ENCODE peak calls at places on chromosomes 6 and 20, in ten cellular contexts. One of them, this sample, is unnamed.

GRCh38 chr20:32077192-32077591 is 25.1 kb downstream of the HCK start:
- DNase-seq in NCI-H2029: no peak
- DNase-seq in GM13976: no peak
- DNase-seq in progenitor cell of endocrine pancreas: no peak
- DNase-seq in neural crest cell: no peak
- DNase-seq in HFF-Myc: no peak
- DNase-seq in activated T-helper 1 cell treated with anti-CD3 and anti-CD28 coated beads, Interleukin-12 subunit alpha, Interleukin-12 subunit beta, Interleukin-2, Interleukin-4 antibody, amounts not matched to agents 30 ng/mL and 10 ng/mL and 1 ng/mL, durations not matched to agents 14 hours and 24 hours and 36 hours: no peak
- DNase-seq in SK-N-MC: no peak
- DNase-seq in Caco-2: no peak
- DNase-seq in body of pancreas: no peak
- DNase-seq in this sample: no peak

GRCh38 chr20:35942243-35942642 is 12.1 kb downstream of the SCAND1 start:
- DNase-seq in SK-N-MC: no peak
- DNase-seq in neural crest cell: no peak
- DNase-seq in activated T-helper 1 cell treated with anti-CD3 and anti-CD28 coated beads, Interleukin-12 subunit alpha, Interleukin-12 subunit beta, Interleukin-2, Interleukin-4 antibody, amounts not matched to agents 30 ng/mL and 10 ng/mL and 1 ng/mL, durations not matched to agents 14 hours and 24 hours and 36 hours: no peak
- DNase-seq in body of pancreas: no peak
- DNase-seq in HFF-Myc: no peak
- DNase-seq in GM13976: no peak
- DNase-seq in NCI-H2029: no peak
- DNase-seq in progenitor cell of endocrine pancreas: no peak
- DNase-seq in Caco-2: no peak
- DNase-seq in this sample: no peak

GRCh38 chr20:63533871-63534393 is 3.2 kb downstream of the PTK6 start:
- DNase-seq in neural crest cell: no peak
- DNase-seq in GM13976: no peak
- DNase-seq in body of pancreas: peak
- DNase-seq in HFF-Myc: no peak
- DNase-seq in Caco-2: no peak
- DNase-seq in activated T-helper 1 cell treated with anti-CD3 and anti-CD28 coated beads, Interleukin-12 subunit alpha, Interleukin-12 subunit beta, Interleukin-2, Interleukin-4 antibody, amounts not matched to agents 30 ng/mL and 10 ng/mL and 1 ng/mL, durations not matched to agents 14 hours and 24 hours and 36 hours: no peak
- DNase-seq in progenitor cell of endocrine pancreas: no peak
- DNase-seq in NCI-H2029: no peak
- DNase-seq in SK-N-MC: no peak
- DNase-seq in this sample: no peak

GRCh38 chr6:14924126-14925024 is 321.5 kb upstream of the JARID2 start:
- DNase-seq in SK-N-MC: no peak
- DNase-seq in HFF-Myc: no peak
- DNase-seq in body of pancreas: peak
- DNase-seq in NCI-H2029: peak
- DNase-seq in neural crest cell: no peak
- DNase-seq in GM13976: no peak
- DNase-seq in Caco-2: no peak
- DNase-seq in progenitor cell of endocrine pancreas: no peak
- DNase-seq in activated T-helper 1 cell treated with anti-CD3 and anti-CD28 coated beads, Interleukin-12 subunit alpha, Interleukin-12 subunit beta, Interleukin-2, Interleukin-4 antibody, amounts not matched to agents 30 ng/mL and 10 ng/mL and 1 ng/mL, durations not matched to agents 14 hours and 24 hours and 36 hours: no peak
- DNase-seq in this sample: no peak

GRCh38 chr6:170007468-170008240 is 256.2 kb downstream of the ERMARD start:
- DNase-seq in progenitor cell of endocrine pancreas: no peak
- DNase-seq in Caco-2: no peak
- DNase-seq in body of pancreas: no peak
- DNase-seq in SK-N-MC: no peak
- DNase-seq in activated T-helper 1 cell treated with anti-CD3 and anti-CD28 coated beads, Interleukin-12 subunit alpha, Interleukin-12 subunit beta, Interleukin-2, Interleukin-4 antibody, amounts not matched to agents 30 ng/mL and 10 ng/mL and 1 ng/mL, durations not matched to agents 14 hours and 24 hours and 36 hours: no peak
- DNase-seq in GM13976: no peak
- DNase-seq in NCI-H2029: no peak
- DNase-seq in HFF-Myc: no peak
- DNase-seq in neural crest cell: no peak
- DNase-seq in this sample: no peak

GRCh38 chr6:63319911-63320310 is at the start of gene LGSN:
- DNase-seq in neural crest cell: no peak
- DNase-seq in NCI-H2029: no peak
- DNase-seq in GM13976: no peak
- DNase-seq in body of pancreas: no peak
- DNase-seq in progenitor cell of endocrine pancreas: no peak
- DNase-seq in activated T-helper 1 cell treated with anti-CD3 and anti-CD28 coated beads, Interleukin-12 subunit alpha, Interleukin-12 subunit beta, Interleukin-2, Interleukin-4 antibody, amounts not matched to agents 30 ng/mL and 10 ng/mL and 1 ng/mL, durations not matched to agents 14 hours and 24 hours and 36 hours: no peak
- DNase-seq in SK-N-MC: no peak
- DNase-seq in HFF-Myc: no peak
- DNase-seq in Caco-2: no peak
- DNase-seq in this sample: no peak

GRCh38 chr6:107045733-107046312 is 17.8 kb downstream of the MTRES1 start:
- DNase-seq in body of pancreas: no peak
- DNase-seq in SK-N-MC: no peak
- DNase-seq in Caco-2: no peak
- DNase-seq in NCI-H2029: no peak
- DNase-seq in GM13976: no peak
- DNase-seq in progenitor cell of endocrine pancreas: no peak
- DNase-seq in activated T-helper 1 cell treated with anti-CD3 and anti-CD28 coated beads, Interleukin-12 subunit alpha, Interleukin-12 subunit beta, Interleukin-2, Interleukin-4 antibody, amounts not matched to agents 30 ng/mL and 10 ng/mL and 1 ng/mL, durations not matched to agents 14 hours and 24 hours and 36 hours: no peak
- DNase-seq in neural crest cell: no peak
- DNase-seq in HFF-Myc: no peak
- DNase-seq in this sample: no peak

GRCh38 chr6:100472674-100473073 is 8.0 kb upstream of the SIM1 start:
- DNase-seq in progenitor cell of endocrine pancreas: no peak
- DNase-seq in GM13976: peak
- DNase-seq in Caco-2: no peak
- DNase-seq in NCI-H2029: no peak
- DNase-seq in neural crest cell: no peak
- DNase-seq in HFF-Myc: no peak
- DNase-seq in SK-N-MC: no peak
- DNase-seq in activated T-helper 1 cell treated with anti-CD3 and anti-CD28 coated beads, Interleukin-12 subunit alpha, Interleukin-12 subunit beta, Interleukin-2, Interleukin-4 antibody, amounts not matched to agents 30 ng/mL and 10 ng/mL and 1 ng/mL, durations not matched to agents 14 hours and 24 hours and 36 hours: peak
- DNase-seq in body of pancreas: no peak
- DNase-seq in this sample: no peak

GRCh38 chr20:43949741-43950618 is 35.3 kb downstream of the TOX2 start:
- DNase-seq in NCI-H2029: no peak
- DNase-seq in Caco-2: no peak
- DNase-seq in neural crest cell: no peak
- DNase-seq in body of pancreas: peak
- DNase-seq in GM13976: peak
- DNase-seq in HFF-Myc: no peak
- DNase-seq in progenitor cell of endocrine pancreas: no peak
- DNase-seq in SK-N-MC: no peak
- DNase-seq in activated T-helper 1 cell treated with anti-CD3 and anti-CD28 coated beads, Interleukin-12 subunit alpha, Interleukin-12 subunit beta, Interleukin-2, Interleukin-4 antibody, amounts not matched to agents 30 ng/mL and 10 ng/mL and 1 ng/mL, durations not matched to agents 14 hours and 24 hours and 36 hours: peak
- DNase-seq in this sample: peak

GRCh38 chr6:3410385-3411360 is 46.2 kb downstream of the SLC22A23 start:
- DNase-seq in SK-N-MC: no peak
- DNase-seq in HFF-Myc: peak
- DNase-seq in Caco-2: peak
- DNase-seq in body of pancreas: peak
- DNase-seq in progenitor cell of endocrine pancreas: peak
- DNase-seq in neural crest cell: peak
- DNase-seq in NCI-H2029: peak
- DNase-seq in GM13976: peak
- DNase-seq in activated T-helper 1 cell treated with anti-CD3 and anti-CD28 coated beads, Interleukin-12 subunit alpha, Interleukin-12 subunit beta, Interleukin-2, Interleukin-4 antibody, amounts not matched to agents 30 ng/mL and 10 ng/mL and 1 ng/mL, durations not matched to agents 14 hours and 24 hours and 36 hours: peak
- DNase-seq in this sample: peak

This sample was measured in B cell.